ENCODE peak calls at places on chromosome 1, in four cellular contexts. One of them, this sample, is unnamed.

GRCh38 chr1:232891116-232891515 is 59.3 kb upstream of the NTPCR start:
- DNase-seq in mammary epithelial cell: peak
- DNase-seq in HCT116: no peak
- DNase-seq in GM23248: peak
- DNase-seq in this sample: peak

GRCh38 chr1:64996541-64997257 is 30.4 kb upstream of the JAK1 start:
- DNase-seq in HCT116: no peak
- DNase-seq in mammary epithelial cell: no peak
- DNase-seq in GM23248: no peak
- DNase-seq in this sample: no peak

GRCh38 chr1:201146626-201147390 is 7.5 kb downstream of the TMEM9 start:
- DNase-seq in mammary epithelial cell: no peak
- DNase-seq in GM23248: no peak
- DNase-seq in HCT116: no peak
- DNase-seq in this sample: no peak

GRCh38 chr1:89873757-89874156 is 52.9 kb downstream of the LRRC8D start:
- DNase-seq in HCT116: no peak
- DNase-seq in GM23248: peak
- DNase-seq in mammary epithelial cell: peak
- DNase-seq in this sample: peak

GRCh38 chr1:214678386-214678785 is 75.4 kb downstream of the CENPF start:
- DNase-seq in mammary epithelial cell: no peak
- DNase-seq in HCT116: no peak
- DNase-seq in GM23248: no peak
- DNase-seq in this sample: peak

GRCh38 chr1:14926818-14927555 is 226.6 kb upstream of the TMEM51 start:
- DNase-seq in GM23248: no peak
- DNase-seq in mammary epithelial cell: no peak
- DNase-seq in HCT116: no peak
- DNase-seq in this sample: no peak

GRCh38 chr1:156859523-156860112 is 701 bp upstream of the INSRR start:
- DNase-seq in HCT116: no peak
- DNase-seq in mammary epithelial cell: peak
- DNase-seq in GM23248: peak
- DNase-seq in this sample: peak

GRCh38 chr1:17192394-17193221 is 12.3 kb upstream of the PADI1 start:
- DNase-seq in GM23248: peak
- DNase-seq in HCT116: no peak
- DNase-seq in mammary epithelial cell: no peak
- DNase-seq in this sample: peak

GRCh38 chr1:153845158-153845557 is 70.0 kb downstream of the SLC27A3 start:
- DNase-seq in GM23248: no peak
- DNase-seq in HCT116: no peak
- DNase-seq in mammary epithelial cell: no peak
- DNase-seq in this sample: no peak

GRCh38 chr1:159823401-159823800 is 3.3 kb upstream of the SLAMF8 start:
- DNase-seq in mammary epithelial cell: no peak
- DNase-seq in HCT116: no peak
- DNase-seq in GM23248: no peak
- DNase-seq in this sample: no peak

GRCh38 chr1:232728507-232729263 is 76.5 kb upstream of the MAP10 start:
- DNase-seq in mammary epithelial cell: no peak
- DNase-seq in HCT116: no peak
- DNase-seq in GM23248: peak
- DNase-seq in this sample: peak

GRCh38 chr1:33640114-33640660 is 167.7 kb downstream of the ZSCAN20 start:
- DNase-seq in GM23248: peak
- DNase-seq in mammary epithelial cell: no peak
- DNase-seq in HCT116: no peak
- DNase-seq in this sample: no peak

GRCh38 chr1:183077107-183077506 is 53.9 kb downstream of the LAMC1 start:
- DNase-seq in mammary epithelial cell: no peak
- DNase-seq in GM23248: no peak
- DNase-seq in HCT116: no peak
- DNase-seq in this sample: no peak

GRCh38 chr1:28031173-28031572 is 57.2 kb downstream of the EYA3 start:
- DNase-seq in mammary epithelial cell: no peak
- DNase-seq in HCT116: no peak
- DNase-seq in GM23248: peak
- DNase-seq in this sample: no peak

GRCh38 chr1:21042920-21043605 is 133.6 kb downstream of the EIF4G3 start:
- DNase-seq in mammary epithelial cell: no peak
- DNase-seq in GM23248: peak
- DNase-seq in HCT116: no peak
- DNase-seq in this sample: peak

GRCh38 chr1:228404107-228404720 is 2.4 kb downstream of the TRIM11 start:
- DNase-seq in mammary epithelial cell: no peak
- DNase-seq in HCT116: no peak
- DNase-seq in GM23248: no peak
- DNase-seq in this sample: no peak

GRCh38 chr1:228405200-228405978 is 1.2 kb downstream of the TRIM11 start:
- DNase-seq in HCT116: no peak
- DNase-seq in GM23248: peak
- DNase-seq in mammary epithelial cell: no peak
- DNase-seq in this sample: no peak

GRCh38 chr1:228401782-228402637 is 4.6 kb downstream of the TRIM11 start:
- DNase-seq in HCT116: no peak
- DNase-seq in GM23248: no peak
- DNase-seq in mammary epithelial cell: no peak
- DNase-seq in this sample: no peak

GRCh38 chr1:228402638-228403025 is 4.0 kb downstream of the TRIM11 start:
- DNase-seq in HCT116: no peak
- DNase-seq in mammary epithelial cell: peak
- DNase-seq in GM23248: no peak
- DNase-seq in this sample: no peak

GRCh38 chr1:228403231-228403631 is 3.4 kb downstream of the TRIM11 start:
- DNase-seq in HCT116: no peak
- DNase-seq in GM23248: no peak
- DNase-seq in mammary epithelial cell: no peak
- DNase-seq in this sample: no peak
- H3K4me2 ChIP-seq in HCT116: no peak
- H3K4me2 ChIP-seq in GM23248: no peak
- H3K4me2 ChIP-seq in mammary epithelial cell: no peak
- H3K4me2 ChIP-seq in this sample: no peak

DNA sequence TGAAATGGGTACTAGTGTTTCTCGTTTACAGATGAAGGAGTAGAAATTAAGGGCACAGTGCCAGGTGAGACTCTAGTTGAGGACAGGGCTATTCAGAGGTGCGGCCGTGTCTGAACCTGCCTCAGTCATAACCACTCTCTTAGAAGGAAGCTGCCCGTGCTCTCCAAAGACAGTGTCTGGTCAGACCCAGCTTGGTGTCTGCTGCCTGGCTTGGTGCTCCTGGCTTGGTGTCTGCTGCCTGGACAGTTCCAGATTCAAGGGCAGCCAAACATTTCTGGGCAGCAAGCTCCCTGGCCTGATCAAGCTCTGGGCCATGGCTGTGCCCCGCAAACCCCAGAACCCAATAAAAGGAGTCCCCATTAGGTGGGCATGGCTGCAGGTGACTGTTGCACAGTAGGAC is 27.8 kb downstream of the NEK2 start:
- DNase-seq in mammary epithelial cell: no peak
- DNase-seq in HCT116: no peak
- DNase-seq in GM23248: no peak
- DNase-seq in this sample: no peak
- H3K4me2 ChIP-seq in mammary epithelial cell: no peak
- H3K4me2 ChIP-seq in HCT116: no peak
- H3K4me2 ChIP-seq in GM23248: no peak
- H3K4me2 ChIP-seq in this sample: no peak

GRCh38 chr1:167333703-167334102 is 113.0 kb downstream of the POU2F1 start:
- DNase-seq in HCT116: no peak
- DNase-seq in GM23248: no peak
- DNase-seq in mammary epithelial cell: no peak
- DNase-seq in this sample: no peak

GRCh38 chr1:167332503-167332902 is 111.8 kb downstream of the POU2F1 start:
- DNase-seq in GM23248: peak
- DNase-seq in mammary epithelial cell: no peak
- DNase-seq in HCT116: no peak
- DNase-seq in this sample: peak

GRCh38 chr1:167331650-167332049 is 111.0 kb downstream of the POU2F1 start:
- DNase-seq in HCT116: no peak
- DNase-seq in mammary epithelial cell: no peak
- DNase-seq in GM23248: no peak
- DNase-seq in this sample: no peak

GRCh38 chr1:167330601-167331293 is 110.1 kb downstream of the POU2F1 start:
- DNase-seq in GM23248: no peak
- DNase-seq in HCT116: no peak
- DNase-seq in mammary epithelial cell: no peak
- DNase-seq in this sample: no peak

DNA sequence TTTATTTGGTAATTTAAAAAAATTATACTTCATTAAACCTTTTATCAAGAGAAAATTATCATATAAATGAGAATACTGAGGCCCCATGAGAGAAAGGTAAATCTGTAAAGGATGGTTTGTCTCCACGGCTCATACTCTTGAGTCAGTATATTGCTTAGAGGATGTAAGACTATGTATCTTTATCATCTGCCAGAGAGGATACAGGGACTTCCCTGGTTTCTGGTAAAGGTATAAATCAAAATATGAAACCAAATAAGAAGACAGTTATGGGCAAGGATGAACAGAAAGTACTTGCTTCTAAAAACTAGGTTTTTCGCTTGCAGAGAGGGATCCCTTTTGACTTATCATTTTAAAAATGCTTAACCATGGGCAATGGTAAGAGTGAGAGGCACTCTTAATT is 112.4 kb downstream of the POU2F1 start:
- DNase-seq in mammary epithelial cell: no peak
- DNase-seq in HCT116: no peak
- DNase-seq in GM23248: no peak
- DNase-seq in this sample: no peak
- H3K4me2 ChIP-seq in mammary epithelial cell: no peak
- H3K4me2 ChIP-seq in HCT116: no peak
- H3K4me2 ChIP-seq in GM23248: no peak
- H3K4me2 ChIP-seq in this sample: no peak

GRCh38 chr1:207890136-207890738 is 20.7 kb downstream of the CD34 start:
- DNase-seq in mammary epithelial cell: peak
- DNase-seq in GM23248: peak
- DNase-seq in HCT116: no peak
- DNase-seq in this sample: peak
- H3K4me2 ChIP-seq in mammary epithelial cell: peak
- H3K4me2 ChIP-seq in GM23248: peak
- H3K4me2 ChIP-seq in HCT116: no peak
- H3K4me2 ChIP-seq in this sample: peak

DNA sequence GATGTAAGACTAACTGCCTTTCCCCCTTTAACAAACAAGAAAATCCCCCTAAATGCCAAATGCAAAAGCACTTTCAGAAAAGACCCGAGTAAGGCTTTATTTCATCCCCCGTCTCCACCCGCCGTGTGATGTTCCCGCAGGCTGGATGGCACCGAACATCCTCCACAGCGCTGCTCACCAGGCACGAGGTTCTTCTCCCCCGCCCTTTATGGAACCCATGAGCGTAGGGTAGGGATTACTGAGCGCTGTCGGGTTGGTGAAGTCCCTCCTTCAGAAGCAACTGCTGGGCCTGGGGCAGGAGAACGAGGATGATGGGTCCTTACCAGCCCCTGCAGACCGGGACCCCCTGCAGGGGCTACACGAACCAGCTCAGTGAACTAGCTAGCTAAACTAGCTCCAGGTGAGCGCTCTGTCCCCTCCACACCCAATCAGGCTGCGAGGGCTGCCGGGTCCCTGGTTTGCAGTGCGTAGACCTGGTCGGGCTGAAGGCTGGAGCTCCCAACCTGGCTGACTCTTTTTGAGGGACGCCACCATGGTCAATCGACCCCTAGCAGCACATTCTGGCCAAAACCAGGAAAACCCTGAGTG is 80.5 kb downstream of the ITPKB start:
- DNase-seq in HCT116: no peak
- DNase-seq in mammary epithelial cell: no peak
- DNase-seq in GM23248: no peak
- DNase-seq in this sample: no peak
- H3K4me2 ChIP-seq in HCT116: no peak
- H3K4me2 ChIP-seq in mammary epithelial cell: peak
- H3K4me2 ChIP-seq in GM23248: no peak
- H3K4me2 ChIP-seq in this sample: no peak

GRCh38 chr1:171715813-171716251 is 26.0 kb downstream of the VAMP4 start:
- DNase-seq in HCT116: no peak
- DNase-seq in GM23248: peak
- DNase-seq in mammary epithelial cell: peak
- DNase-seq in this sample: no peak
- H3K4me2 ChIP-seq in HCT116: no peak
- H3K4me2 ChIP-seq in GM23248: no peak
- H3K4me2 ChIP-seq in mammary epithelial cell: no peak
- H3K4me2 ChIP-seq in this sample: no peak

DNA sequence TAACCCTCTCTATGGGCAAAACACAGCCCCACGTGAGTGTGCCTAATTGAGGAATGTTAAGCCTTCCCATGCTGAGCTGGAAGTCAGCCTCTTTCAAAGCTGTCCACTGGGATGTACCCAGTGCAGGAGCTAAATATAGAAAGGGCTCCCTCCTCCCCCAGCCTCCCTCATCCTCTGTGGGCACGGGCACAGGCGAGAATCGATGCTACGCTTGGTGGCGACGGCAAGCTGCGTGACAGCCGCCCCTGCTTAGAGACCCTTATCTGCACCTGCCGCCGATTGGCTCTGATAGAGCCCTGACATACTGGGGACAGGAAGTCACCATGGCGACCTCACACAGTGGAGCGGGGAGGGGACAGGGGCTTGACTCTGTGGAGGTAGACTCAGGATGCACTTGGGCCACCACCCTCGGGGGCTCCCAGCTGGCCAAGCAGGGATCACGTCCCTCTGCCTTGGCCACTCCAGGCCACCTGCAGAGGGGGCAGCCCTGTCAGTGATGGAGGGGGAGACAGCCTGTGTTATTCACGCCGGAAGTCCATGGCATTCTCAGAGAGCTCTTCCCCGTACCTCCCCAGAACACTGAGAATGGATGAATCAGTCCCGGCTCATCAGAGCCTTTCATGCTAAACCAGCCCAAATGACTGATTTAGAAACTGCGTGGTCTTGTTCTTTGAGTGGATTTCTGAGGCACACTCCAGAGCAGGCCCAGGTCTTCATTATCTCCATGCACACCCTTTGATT is 84.8 kb downstream of the KCND3 start:
- DNase-seq in HCT116: no peak
- DNase-seq in mammary epithelial cell: no peak
- DNase-seq in GM23248: peak
- DNase-seq in this sample: no peak
- H3K4me2 ChIP-seq in HCT116: no peak
- H3K4me2 ChIP-seq in mammary epithelial cell: no peak
- H3K4me2 ChIP-seq in GM23248: no peak
- H3K4me2 ChIP-seq in this sample: peak

GRCh38 chr1:23910553-23911246 is 2.5 kb downstream of the CNR2 start:
- DNase-seq in GM23248: no peak
- DNase-seq in mammary epithelial cell: no peak
- DNase-seq in HCT116: no peak
- DNase-seq in this sample: no peak
- H3K4me2 ChIP-seq in GM23248: no peak
- H3K4me2 ChIP-seq in mammary epithelial cell: no peak
- H3K4me2 ChIP-seq in HCT116: no peak
- H3K4me2 ChIP-seq in this sample: no peak

This sample was measured in astrocyte.